ENCODE peak calls at places on chromosome 13, in nine cellular contexts. G is A549, F is heart left ventricle, C is IMR-90, S is stomach, K is ovary, L is tibial nerve, I is breast epithelium, J is right lobe of liver. E is an unnamed sample. For H3K9me3, the result is how much of the 10 kb centered on the place peaks cover.

GRCh38 chr13:63414247-63414646 is 1998.6 kb upstream of the PCDH20 start:
- DNase-seq in G (no peak), F (no peak), C (no peak), S (no peak), K (no peak), L (no peak), I (no peak), J (no peak), E (no peak)

GRCh38 chr13:108383676-108384075 is 114.2 kb downstream of the TNFSF13B start:
- DNase-seq in G (no peak), F (no peak), C (no peak), S (no peak), K (no peak), L (no peak), I (no peak), J (no peak), E (no peak)

GRCh38 chr13:53343345-53343744 is 314.7 kb downstream of the OLFM4 start:
- DNase-seq in G (no peak), F (no peak), C (no peak), S (no peak), K (no peak), L (no peak), I (no peak), J (no peak), E (no peak)

GRCh38 chr13:102170295-102170694 is 231.6 kb downstream of the FGF14 start:
- DNase-seq in G (no peak), F (no peak), C (no peak), S (no peak), K (no peak), L (no peak), I (no peak), J (no peak), E (no peak)

GRCh38 chr13:30033681-30034447 is 183.4 kb upstream of the UBL3 start:
- DNase-seq in G (peak), F (no peak), C (peak), S (no peak), K (no peak), L (no peak), I (no peak), J (no peak), E (peak)

GRCh38 chr13:27168086-27168485 is 3.5 kb downstream of the USP12 start:
- DNase-seq in G (no peak), F (no peak), C (no peak), S (peak), K (no peak), L (no peak), I (no peak), J (no peak), E (peak)

GRCh38 chr13:97194473-97194872 is 27.7 kb upstream of the MBNL2 start:
- DNase-seq in G (no peak), F (no peak), C (peak), S (no peak), K (no peak), L (no peak), I (no peak), J (no peak), E (no peak)

GRCh38 chr13:109369357-109370052 is 416.9 kb downstream of the IRS2 start:
- DNase-seq in G (no peak), F (no peak), C (no peak), S (no peak), K (no peak), L (no peak), I (no peak), J (no peak), E (no peak)

GRCh38 chr13:27200413-27201066 is 28.9 kb upstream of the USP12 start:
- DNase-seq in G (no peak), F (no peak), C (no peak), S (no peak), K (no peak), L (no peak), I (no peak), J (no peak), E (no peak)

GRCh38 chr13:96650301-96650886 is 343.9 kb downstream of the OXGR1 start:
- DNase-seq in G (no peak), F (no peak), C (no peak), S (no peak), K (no peak), L (no peak), I (no peak), J (no peak), E (no peak)

GRCh38 chr13:84121456-84121855 is 239.2 kb upstream of the SLITRK1 start:
- DNase-seq in G (no peak), F (no peak), C (no peak), S (no peak), K (no peak), L (no peak), I (no peak), J (no peak), E (no peak)

GRCh38 chr13:43908156-43909126 is 28.7 kb downstream of the LACC1 start:
- DNase-seq in G (peak), F (no peak), C (peak), S (no peak), K (no peak), L (peak), I (no peak), J (no peak), E (no peak)

GRCh38 chr13:112073245-112074138 is 6.5 kb downstream of the SOX1 start:
- DNase-seq in G (no peak), F (no peak), C (no peak), S (no peak), K (no peak), L (no peak), I (no peak), J (no peak), E (no peak)

GRCh38 chr13:49495783-49496762 is at the start of gene PHF11:
- DNase-seq in G (peak), F (peak), C (peak), S (peak), K (peak), L (peak), I (peak), J (peak), E (peak)

GRCh38 chr13:30088312-30088855 is 219.0 kb downstream of the KATNAL1 start:
- DNase-seq in G (no peak), F (no peak), C (peak), S (no peak), K (no peak), L (no peak), I (no peak), J (no peak), E (no peak)

GRCh38 chr13:21240586-21240985 is 64.1 kb downstream of the MRPL57 start:
- DNase-seq in G (no peak), F (no peak), C (peak), S (no peak), K (no peak), L (no peak), I (no peak), J (no peak), E (no peak)

GRCh38 chr13:22357132-22357531 is 686.3 kb downstream of the FGF9 start:
- DNase-seq in G (no peak), F (no peak), C (no peak), S (no peak), K (no peak), L (no peak), I (no peak), J (no peak), E (no peak)

GRCh38 chr13:21060063-21060826 is 1.1 kb downstream of the LATS2 start:
- DNase-seq in G (peak), F (peak), C (peak), S (peak), K (peak), L (peak), I (no peak), J (peak), E (peak)

GRCh38 chr13:111289251-111289650 is 31.2 kb upstream of the TEX29 start:
- DNase-seq in G (no peak), F (no peak), C (no peak), S (no peak), K (no peak), L (no peak), I (no peak), J (no peak), E (no peak)

GRCh38 chr13:67221630-67222226 is 8.4 kb downstream of the PCDH9 start:
- DNase-seq in G (no peak), F (no peak), C (no peak), S (no peak), K (no peak), L (no peak), I (no peak), J (no peak), E (no peak)
- H3K9me3 ChIP-seq in G (under half), F (under half), C (under half), S (under half), K (under half), L (under half), I (under half), J (under half), E (under half)

DNA sequence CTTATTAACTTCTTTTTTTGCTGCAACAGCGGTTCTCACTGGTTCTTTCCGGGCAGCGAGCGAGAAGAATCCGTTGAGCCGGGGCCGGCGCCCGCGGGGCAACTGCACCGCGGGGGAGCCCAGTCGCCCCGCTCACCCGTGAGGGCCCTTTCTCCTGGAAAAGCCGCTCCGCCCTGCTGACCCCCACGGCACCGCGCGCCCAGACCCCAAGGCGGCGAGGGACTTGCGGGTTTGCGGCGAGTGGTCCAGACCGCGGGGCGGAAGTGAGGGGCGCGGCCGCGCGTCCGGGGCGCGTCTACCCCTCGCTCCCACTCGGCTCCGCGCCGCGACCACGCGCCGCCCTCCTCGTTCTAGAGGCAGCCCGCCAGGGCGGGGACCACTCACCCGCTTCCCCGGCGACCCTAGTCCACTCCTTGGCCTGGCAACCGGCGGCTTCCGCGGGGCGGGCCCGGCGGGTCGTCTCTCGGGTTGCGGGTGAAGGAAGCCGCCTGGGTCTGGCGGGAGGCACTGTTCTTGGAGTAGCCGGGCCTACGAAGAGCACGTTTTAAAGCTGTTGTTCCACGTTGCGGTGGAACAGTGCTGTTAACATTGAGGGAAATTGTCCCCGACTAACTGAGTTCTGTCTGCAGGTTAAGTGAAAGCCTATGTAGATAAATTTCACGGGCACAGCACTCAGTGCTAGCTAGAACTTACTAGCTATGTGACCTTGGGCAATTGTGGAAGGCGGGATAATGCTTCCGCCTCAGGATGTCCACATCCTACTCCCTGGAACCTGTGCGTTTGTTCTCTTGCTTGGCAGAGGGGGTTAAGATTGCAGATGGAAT is at the start of gene NEK3:
- DNase-seq in G (peak), F (peak), C (peak), S (peak), K (peak), L (peak), I (peak), J (peak), E (peak)
- TF ChIP-seq POLR2A in G (peak), F (peak), C (no peak), S (no peak), K (no peak), L (no peak), I (no peak), J (peak), E (no peak)

DNA sequence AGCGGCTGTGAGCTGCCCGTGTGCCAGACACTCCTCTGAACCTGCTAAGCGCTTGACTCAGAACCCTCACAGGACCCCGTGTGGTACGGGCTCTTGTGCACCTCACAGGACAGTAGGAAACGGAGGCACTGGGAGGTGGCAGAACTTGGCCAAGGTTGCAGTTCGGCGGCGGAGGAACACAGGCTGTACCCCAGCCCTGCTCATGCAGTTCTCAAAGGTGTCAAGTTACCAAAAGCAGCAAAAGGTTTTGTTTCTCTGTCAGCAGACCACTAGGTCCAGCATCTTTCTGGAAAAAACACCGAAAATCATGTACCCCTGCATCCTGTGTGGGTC is 21.6 kb downstream of the CFAP97D2 start:
- DNase-seq in G (no peak), F (no peak), C (peak), S (no peak), K (no peak), L (no peak), I (no peak), J (no peak), E (no peak)
- H3K4me3 ChIP-seq in G (no peak), F (no peak), C (peak), S (no peak), K (no peak), L (no peak), I (no peak), J (no peak), E (no peak)

GRCh38 chr13:19156013-19156825 is 25.4 kb downstream of the TUBA3C start:
- DNase-seq in G (no peak), F (no peak), C (no peak), S (no peak), K (no peak), L (no peak), I (no peak), J (no peak), E (no peak)
- H3K9me3 ChIP-seq in G (under half), F (under half), C (half or more), S (under half), K (under half), L (under half), I (under half), J (under half), E (under half)

GRCh38 chr13:40064723-40065122 is 409.3 kb downstream of the COG6 start:
- DNase-seq in G (peak), F (no peak), C (peak), S (no peak), K (peak), L (no peak), I (no peak), J (no peak), E (peak)

GRCh38 chr13:40061466-40062450 is 406.3 kb downstream of the COG6 start:
- DNase-seq in G (no peak), F (no peak), C (no peak), S (no peak), K (no peak), L (no peak), I (no peak), J (no peak), E (no peak)

GRCh38 chr13:40063278-40063698 is 407.8 kb downstream of the COG6 start:
- DNase-seq in G (no peak), F (no peak), C (no peak), S (no peak), K (no peak), L (no peak), I (peak), J (no peak), E (no peak)

GRCh38 chr13:40064154-40064713 is 408.8 kb downstream of the COG6 start:
- DNase-seq in G (peak), F (no peak), C (no peak), S (no peak), K (no peak), L (no peak), I (no peak), J (no peak), E (no peak)

DNA sequence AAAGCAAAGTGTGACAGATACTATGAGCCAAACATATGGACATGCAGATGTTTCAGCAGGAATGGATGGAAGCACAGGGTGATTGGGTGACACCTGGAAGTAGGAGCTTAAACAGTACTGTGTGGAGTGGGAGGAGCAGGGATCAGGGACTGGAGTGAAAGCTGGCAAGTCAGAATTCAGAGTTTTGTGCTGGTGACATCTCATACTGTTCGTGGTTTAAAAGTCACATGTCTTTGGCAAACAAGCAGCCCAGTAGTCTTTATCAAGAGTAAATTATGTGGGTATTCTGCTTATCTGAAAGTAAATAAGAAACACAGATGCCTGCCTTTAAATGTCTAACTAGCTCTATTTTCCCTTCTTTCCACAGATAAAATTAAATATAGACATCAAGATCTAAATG is 408.3 kb downstream of the COG6 start:
- DNase-seq in G (no peak), F (no peak), C (no peak), S (peak), K (no peak), L (no peak), I (no peak), J (no peak), E (no peak)
- TF ChIP-seq POLR2A in G (no peak), F (no peak), C (no peak), S (no peak), K (no peak), L (no peak), I (no peak), J (no peak), E (no peak)

GRCh38 chr13:113915012-113915763 is 51.3 kb upstream of the GAS6 start:
- DNase-seq in G (no peak), F (no peak), C (no peak), S (peak), K (no peak), L (no peak), I (peak), J (no peak), E (no peak)
- H3K4me3 ChIP-seq in G (no peak), F (no peak), C (no peak), S (no peak), K (no peak), L (no peak), I (no peak), J (no peak), E (no peak)

GRCh38 chr13:28866932-28867331 is 46.8 kb downstream of the MTUS2 start:
- DNase-seq in G (no peak), F (no peak), C (no peak), S (no peak), K (no peak), L (no peak), I (no peak), J (no peak), E (no peak)

GRCh38 chr13:28867564-28867963 is 47.4 kb downstream of the MTUS2 start:
- DNase-seq in G (no peak), F (no peak), C (no peak), S (no peak), K (no peak), L (no peak), I (no peak), J (no peak), E (no peak)

DNA sequence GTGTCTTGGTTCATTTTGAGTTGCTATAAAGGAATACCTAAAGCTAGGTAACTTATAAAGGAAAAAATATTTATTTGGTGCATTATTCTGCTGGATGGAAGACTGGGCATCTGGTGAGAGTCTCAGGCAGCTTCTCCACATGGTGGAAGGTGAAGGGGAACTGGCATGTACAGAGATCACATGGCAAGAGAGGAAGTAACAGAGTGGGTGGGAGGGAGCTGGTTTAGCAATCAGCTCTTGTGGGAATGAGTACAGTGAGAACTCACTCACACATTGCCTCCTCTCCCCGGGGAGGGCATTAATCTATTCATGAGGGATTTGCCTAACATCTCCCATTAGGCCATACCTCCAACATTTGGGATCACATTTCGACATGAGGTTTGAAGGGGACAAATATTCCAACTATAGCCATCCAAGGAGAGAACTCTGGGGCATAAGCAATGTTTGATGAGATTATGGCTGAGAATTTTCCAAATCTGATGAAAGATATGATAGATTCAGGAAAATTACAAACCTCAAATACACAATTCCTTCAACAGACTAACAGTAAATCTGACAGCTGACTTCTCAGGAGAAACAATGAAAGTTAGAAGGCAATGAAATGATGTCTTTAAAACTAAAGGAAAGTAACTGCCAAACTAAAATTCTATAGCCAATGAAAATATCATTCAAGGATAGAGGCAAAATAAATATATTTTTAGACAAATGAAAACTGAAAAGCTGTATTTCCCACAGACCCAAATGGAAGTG is 52.5 kb downstream of the MTUS2 start:
- DNase-seq in G (no peak), F (no peak), C (no peak), S (no peak), K (no peak), L (no peak), I (no peak), J (no peak), E (no peak)
- H3K9me3 ChIP-seq in G (under half), F (under half), C (under half), S (under half), K (under half), L (under half), I (under half), J (under half), E (under half)

GRCh38 chr13:60396008-60396782 is 825 bp upstream of the TDRD3 start:
- DNase-seq in G (peak), F (peak), C (peak), S (peak), K (peak), L (peak), I (peak), J (peak), E (peak)
- TF ChIP-seq POLR2A in G (peak), F (peak), C (no peak), S (peak), K (peak), L (peak), I (peak), J (peak), E (peak)

GRCh38 chr13:82206241-82206640 is 1676.0 kb downstream of the SLITRK1 start:
- DNase-seq in G (no peak), F (no peak), C (no peak), S (no peak), K (no peak), L (no peak), I (no peak), J (no peak), E (no peak)
- H3K4me3 ChIP-seq in G (no peak), F (no peak), C (no peak), S (no peak), K (no peak), L (no peak), I (no peak), J (no peak), E (no peak)

GRCh38 chr13:87999141-87999765 is 328.1 kb downstream of the SLITRK5 start:
- DNase-seq in G (no peak), F (no peak), C (peak), S (no peak), K (no peak), L (no peak), I (no peak), J (no peak), E (no peak)
- H3K9me3 ChIP-seq in G (under half), F (under half), C (under half), S (under half), K (under half), L (under half), I (under half), J (under half), E (under half)

E was measured in uterus.